ENCODE peak calls at places on chromosomes 16 and 17, in ten cellular contexts. F is dorsolateral prefrontal cortex, S is lower leg skin, Z is PC-3, X is GM13976, P is uterus, G is ovary, K is adrenal gland, C is tibial nerve, J is AG10803. H is an unnamed sample.

GRCh38 chr17:64779344-64780095 is 117.4 kb upstream of the SMURF2 start:
- DNase-seq in F (no peak), S (peak), Z (peak), X (peak), P (no peak), G (peak), K (no peak), C (no peak), J (no peak), H (no peak)

GRCh38 chr16:8655184-8655717 is 19.2 kb upstream of the ABAT start:
- DNase-seq in F (peak), S (peak), Z (no peak), X (peak), P (no peak), G (no peak), K (peak), C (no peak), J (peak), H (peak)

GRCh38 chr16:63467513-63467912 is 1431.3 kb upstream of the CDH8 start:
- DNase-seq in F (no peak), S (no peak), Z (no peak), X (no peak), P (no peak), G (no peak), K (no peak), C (no peak), J (no peak), H (no peak)

GRCh38 chr16:54462151-54462651 is 175.6 kb upstream of the IRX3 start:
- DNase-seq in F (no peak), S (no peak), Z (no peak), X (no peak), P (no peak), G (no peak), K (no peak), C (no peak), J (peak), H (no peak)

GRCh38 chr17:78219396-78220150 is 5.5 kb downstream of the BIRC5 start:
- DNase-seq in F (no peak), S (no peak), Z (no peak), X (no peak), P (no peak), G (no peak), K (no peak), C (no peak), J (no peak), H (no peak)

GRCh38 chr16:89201467-89202377 is 1.4 kb upstream of the SLC22A31 start:
- DNase-seq in F (no peak), S (peak), Z (peak), X (peak), P (peak), G (peak), K (peak), C (no peak), J (peak), H (peak)

GRCh38 chr17:64679710-64680216 is 17.7 kb upstream of the SMURF2 start:
- DNase-seq in F (no peak), S (no peak), Z (peak), X (no peak), P (no peak), G (no peak), K (no peak), C (no peak), J (peak), H (no peak)

GRCh38 chr17:52470553-52470952 is 312.0 kb upstream of the CA10 start:
- DNase-seq in F (no peak), S (no peak), Z (no peak), X (no peak), P (no peak), G (no peak), K (no peak), C (no peak), J (no peak), H (no peak)

GRCh38 chr17:9432121-9432866 is 143.3 kb downstream of the STX8 start:
- DNase-seq in F (no peak), S (no peak), Z (no peak), X (peak), P (no peak), G (no peak), K (no peak), C (no peak), J (peak), H (no peak)

GRCh38 chr17:45824475-45824874 is 20.2 kb upstream of the SPPL2C start:
- DNase-seq in F (no peak), S (no peak), Z (no peak), X (no peak), P (no peak), G (no peak), K (no peak), C (no peak), J (no peak), H (no peak)
- TF ChIP-seq CTCF in F (no peak), S (no peak), Z (no peak), X (no peak), P (no peak), G (no peak), K (no peak), C (no peak), J (no peak), H (no peak)

GRCh38 chr16:82585675-82586074 is 41.1 kb upstream of the CDH13 start:
- DNase-seq in F (no peak), S (no peak), Z (no peak), X (no peak), P (no peak), G (no peak), K (no peak), C (no peak), J (peak), H (no peak)

GRCh38 chr16:82584553-82585152 is 42.1 kb upstream of the CDH13 start:
- DNase-seq in F (peak), S (no peak), Z (no peak), X (no peak), P (no peak), G (no peak), K (no peak), C (no peak), J (peak), H (no peak)

GRCh38 chr16:82582971-82583370 is 43.8 kb upstream of the CDH13 start:
- DNase-seq in F (no peak), S (no peak), Z (no peak), X (no peak), P (no peak), G (no peak), K (no peak), C (no peak), J (peak), H (no peak)

GRCh38 chr16:82583415-82583814 is 43.4 kb upstream of the CDH13 start:
- DNase-seq in F (no peak), S (no peak), Z (no peak), X (no peak), P (no peak), G (no peak), K (no peak), C (no peak), J (peak), H (no peak)

GRCh38 chr16:82580293-82580900 is 46.4 kb upstream of the CDH13 start:
- DNase-seq in F (peak), S (no peak), Z (peak), X (no peak), P (no peak), G (no peak), K (no peak), C (no peak), J (peak), H (no peak)
- TF ChIP-seq CTCF in F (peak), S (no peak), Z (peak), X (peak), P (no peak), G (no peak), K (no peak), C (peak), J (peak), H (peak)

GRCh38 chr16:48317614-48318013 is 67.6 kb downstream of the SIAH1 start:
- DNase-seq in F (no peak), S (no peak), Z (peak), X (no peak), P (no peak), G (no peak), K (no peak), C (no peak), J (peak), H (no peak)
- TF ChIP-seq CTCF in F (no peak), S (no peak), Z (peak), X (no peak), P (no peak), G (no peak), K (no peak), C (no peak), J (no peak), H (peak)

DNA sequence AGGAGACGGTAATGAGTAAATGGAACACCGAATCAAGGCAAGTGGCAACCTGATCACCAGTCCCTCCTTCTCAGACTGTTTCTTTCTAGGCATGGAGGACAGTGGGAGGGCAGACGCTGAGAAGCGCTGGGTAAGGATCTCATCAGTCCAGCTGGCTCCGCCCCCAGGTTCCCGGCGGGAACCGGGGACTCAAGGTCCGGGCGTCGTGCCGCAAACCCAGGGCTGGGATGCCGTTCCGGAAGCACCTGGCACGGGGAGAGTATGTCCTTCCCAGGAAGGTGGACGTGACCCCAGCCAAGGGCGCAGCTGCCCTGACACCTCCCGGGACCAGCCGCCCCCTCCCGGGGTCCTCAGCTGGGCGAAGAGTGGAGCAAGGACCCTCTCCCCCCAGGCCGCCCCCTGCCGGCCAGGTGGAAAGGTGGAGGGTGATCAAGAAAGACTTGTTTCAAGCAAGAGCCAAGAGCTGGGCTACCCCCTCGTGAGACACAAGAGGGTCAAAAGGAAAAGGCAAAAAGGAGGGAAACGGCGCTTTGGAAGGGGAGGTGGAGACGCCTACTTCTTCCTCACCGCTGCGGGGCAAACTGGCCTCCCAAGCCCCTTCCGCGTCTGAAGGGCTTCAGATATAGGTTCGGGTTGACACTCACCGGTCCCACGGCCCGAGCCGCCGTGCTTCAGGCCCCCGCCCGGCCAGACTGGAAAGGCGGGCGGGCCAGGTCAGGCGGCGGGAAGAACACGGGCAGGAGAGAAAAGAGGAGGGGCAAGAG is at the start of gene MYO19:
- DNase-seq in F (peak), S (peak), Z (peak), X (peak), P (peak), G (peak), K (peak), C (peak), J (peak), H (no peak)
- TF ChIP-seq CTCF in F (peak), S (peak), Z (peak), X (peak), P (no peak), G (no peak), K (peak), C (peak), J (peak), H (peak)

DNA sequence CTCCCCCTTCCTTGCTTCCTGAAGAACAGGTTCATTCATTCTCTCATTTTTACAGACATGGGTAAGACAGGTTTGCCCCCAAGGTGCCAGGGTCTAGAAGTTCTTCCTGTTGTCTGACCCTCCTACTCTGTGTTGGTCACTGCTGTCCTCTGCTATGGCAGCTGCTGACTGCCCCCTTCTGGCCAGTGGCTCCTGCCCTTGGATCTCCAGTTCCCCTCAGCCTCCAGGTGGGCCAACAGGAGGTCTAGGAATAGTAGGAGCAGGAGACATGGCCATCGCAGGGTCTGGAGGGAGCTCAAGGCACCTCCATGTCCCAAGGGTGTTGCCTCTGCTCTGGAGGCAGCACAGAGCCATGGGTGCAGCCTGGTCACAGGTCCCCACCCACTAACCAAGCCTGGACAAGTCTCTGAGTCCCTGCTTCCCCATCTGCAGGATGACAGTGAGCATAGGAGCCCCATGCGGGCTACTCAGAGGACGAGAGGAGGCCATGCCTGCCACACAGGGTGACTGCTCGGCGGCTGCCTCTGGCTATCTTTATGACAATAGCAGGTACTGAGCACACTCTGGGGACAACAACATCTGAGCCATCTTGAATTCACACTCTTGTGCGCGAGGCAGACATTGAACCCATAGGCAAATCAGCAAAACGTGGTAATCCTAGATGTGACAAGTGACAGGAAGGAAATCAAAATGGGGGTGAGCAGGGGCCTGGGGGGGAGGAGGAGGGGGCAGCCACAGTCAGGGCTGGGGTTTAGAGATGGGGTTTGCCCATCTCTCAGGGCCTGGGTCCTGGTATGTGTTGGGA is 27.0 kb upstream of the NXPH3 start:
- DNase-seq in F (no peak), S (peak), Z (peak), X (peak), P (no peak), G (no peak), K (no peak), C (no peak), J (peak), H (no peak)
- TF ChIP-seq CTCF in F (peak), S (no peak), Z (peak), X (peak), P (peak), G (no peak), K (peak), C (peak), J (peak), H (peak)

GRCh38 chr16:6032438-6032837 is 934.8 kb upstream of the EEF2KMT start:
- DNase-seq in F (no peak), S (no peak), Z (no peak), X (no peak), P (no peak), G (no peak), K (no peak), C (no peak), J (no peak), H (no peak)
- TF ChIP-seq CTCF in F (no peak), S (no peak), Z (no peak), X (no peak), P (no peak), G (no peak), K (no peak), C (no peak), J (no peak), H (no peak)